ENCODE peak calls at places on chromosome 5, in five cellular contexts. Y is T1000, I is hepatocyte, U is NCI-H226, A is SJSA1. R is an unnamed sample.

GRCh38 chr5:173781826-173782670 is 106.1 kb upstream of the CPEB4 start:
- DNase-seq in Y (peak; percentile 67), I (peak; percentile 68), U (peak; percentile 62), A (peak; percentile 96), R (no peak)

GRCh38 chr5:151631941-151632340 is 40.8 kb upstream of the FAT2 start:
- DNase-seq in Y (no peak), I (no peak), U (no peak), A (no peak), R (no peak)

GRCh38 chr5:145221416-145221815 is 613.7 kb downstream of the PRELID2 start:
- DNase-seq in Y (no peak), I (no peak), U (peak; percentile 54), A (no peak), R (no peak)

GRCh38 chr5:135705941-135706340 is 127.2 kb upstream of the CXCL14 start:
- DNase-seq in Y (no peak), I (no peak), U (no peak), A (no peak), R (no peak)

GRCh38 chr5:125679522-125679921 is 743.7 kb upstream of the GRAMD2B start:
- DNase-seq in Y (no peak), I (no peak), U (no peak), A (no peak), R (no peak)

GRCh38 chr5:79707535-79707934 is 17.9 kb downstream of the CMYA5 start:
- DNase-seq in Y (no peak), I (no peak), U (no peak), A (no peak), R (no peak)

GRCh38 chr5:133149333-133149732 is 97.5 kb downstream of the HSPA4 start:
- DNase-seq in Y (no peak), I (no peak), U (no peak), A (no peak), R (no peak)

GRCh38 chr5:83414601-83415000 is 56.9 kb upstream of the VCAN start:
- DNase-seq in Y (no peak), I (no peak), U (no peak), A (no peak), R (no peak)

GRCh38 chr5:173312821-173313220 is 15.4 kb downstream of the STC2 start:
- DNase-seq in Y (no peak), I (no peak), U (no peak), A (no peak), R (no peak)

GRCh38 chr5:107424461-107424860 is 246.3 kb downstream of the EFNA5 start:
- DNase-seq in Y (no peak), I (no peak), U (no peak), A (no peak), R (no peak)

R was measured in progenitor cell of endocrine pancreas.